ENCODE peak calls at places on chromosomes 3 and 15, in five cellular contexts. X is esophagus squamous epithelium, K is vagina, U is PC-3, I is psoas muscle. E is an unnamed sample.

GRCh38 chr15:70098461-70099166 is 897 bp upstream of the TLE3 start:
- DNase-seq in I (peak; percentile 68), X (no peak), U (peak; percentile 34), K (no peak), E (peak; percentile 47)

GRCh38 chr15:95609096-95609495 is 721.4 kb upstream of the NR2F2 start:
- DNase-seq in U (peak; percentile 31), I (no peak), K (no peak), X (no peak), E (no peak)

GRCh38 chr3:15851735-15852134 is 54.0 kb upstream of the ANKRD28 start:
- DNase-seq in K (no peak), U (no peak), I (no peak), X (no peak), E (no peak)

GRCh38 chr3:131036200-131036816 is 9.6 kb downstream of the NEK11 start:
- DNase-seq in U (peak; percentile 87), X (no peak), I (no peak), K (no peak), E (no peak)

GRCh38 chr3:61173685-61174084 is 77.6 kb downstream of the FHIT start:
- DNase-seq in X (no peak), I (no peak), K (no peak), U (peak; percentile 22), E (no peak)

GRCh38 chr3:161796780-161797179 is 300.2 kb downstream of the OTOL1 start:
- DNase-seq in U (no peak), K (no peak), X (no peak), I (no peak), E (no peak)

GRCh38 chr3:157123621-157124020 is 36.3 kb downstream of the CCNL1 start:
- DNase-seq in X (no peak), U (peak; percentile 35), I (no peak), K (no peak), E (no peak)

GRCh38 chr3:45988804-45989203 is 6.8 kb downstream of the FYCO1 start:
- DNase-seq in U (peak; percentile 88), I (no peak), K (no peak), X (no peak), E (no peak)

GRCh38 chr15:88032787-88033186 is 223.8 kb downstream of the NTRK3 start:
- DNase-seq in I (no peak), U (no peak), X (no peak), K (no peak), E (no peak)

GRCh38 chr15:63454812-63455211 is 49.6 kb upstream of the USP3 start:
- DNase-seq in X (no peak), K (no peak), U (no peak), I (no peak), E (no peak)

GRCh38 chr3:143092191-143092590 is 27.4 kb upstream of the CHST2 start:
- DNase-seq in K (no peak), U (no peak), X (no peak), I (no peak), E (no peak)

GRCh38 chr3:28388978-28389377 is 40.4 kb upstream of the AZI2 start:
- DNase-seq in I (no peak), X (no peak), U (no peak), K (no peak), E (no peak)

GRCh38 chr3:83065861-83066260 is 1304.4 kb upstream of the GBE1 start:
- DNase-seq in I (no peak), X (no peak), U (peak; percentile 53), K (no peak), E (no peak)

GRCh38 chr3:119817964-119818363 is 36.1 kb downstream of the NR1I2 start:
- DNase-seq in U (no peak), K (no peak), X (no peak), I (no peak), E (no peak)

GRCh38 chr15:64137226-64137833 is 14.2 kb upstream of the SNX22 start:
- DNase-seq in X (no peak), K (no peak), I (no peak), U (no peak), E (no peak)

GRCh38 chr3:59482001-59482400 is 432.2 kb upstream of the CFAP20DC start:
- DNase-seq in X (no peak), I (no peak), K (no peak), U (peak; percentile 87), E (no peak)

GRCh38 chr15:73631915-73632669 is 1.1 kb downstream of the NPTN start:
- DNase-seq in U (peak; percentile 49), K (no peak), I (no peak), X (no peak), E (peak; percentile 11)

GRCh38 chr3:149547413-149547812 is 72.9 kb downstream of the TM4SF4 start:
- DNase-seq in K (no peak), I (peak; percentile 77), X (no peak), U (no peak), E (no peak)
- H3K4me3 ChIP-seq in K (no peak overlapping the region), I (no peak overlapping the region), X (no peak overlapping the region), U (no peak overlapping the region), E (no peak overlapping the region)

GRCh38 chr3:124985358-124985757 is 50.8 kb upstream of the MUC13 start:
- DNase-seq in K (no peak), X (no peak), U (peak; percentile 70), I (no peak), E (no peak)
- H3K4me1 ChIP-seq in K (peaks cover 14% of the 10 kb centered on the region), X (no peaks in the 10 kb centered on the region), U (peaks cover 25% of the 10 kb centered on the region), I (no peaks in the 10 kb centered on the region), E (no peaks in the 10 kb centered on the region)

GRCh38 chr3:14123308-14124222 is 1.1 kb downstream of the CHCHD4 start:
- DNase-seq in I (no peak), X (no peak), U (peak; percentile 57), K (peak; percentile 87), E (no peak)
- H3K27ac ChIP-seq in I (peak overlapping the region; percentile 97), X (peak overlapping the region; percentile 96), U (peak overlapping the region; percentile 55), K (peak overlapping the region; percentile 94), E (peak overlapping the region; percentile 94)

GRCh38 chr3:183447206-183448001 is 19.0 kb upstream of the MCF2L2 start:
- DNase-seq in U (peak; percentile 90), I (peak; percentile 84), K (no peak), X (peak; percentile 29), E (peak; percentile 84)

GRCh38 chr3:183446838-183447205 is 18.4 kb upstream of the MCF2L2 start:
- DNase-seq in I (no peak), K (no peak), U (no peak), X (no peak), E (no peak)

GRCh38 chr3:183449791-183450190 is 21.4 kb upstream of the MCF2L2 start:
- DNase-seq in I (no peak), X (no peak), U (no peak), K (no peak), E (no peak)

GRCh38 chr3:183449391-183449790 is 21.0 kb upstream of the MCF2L2 start:
- DNase-seq in U (no peak), X (no peak), K (no peak), I (no peak), E (no peak)

DNA sequence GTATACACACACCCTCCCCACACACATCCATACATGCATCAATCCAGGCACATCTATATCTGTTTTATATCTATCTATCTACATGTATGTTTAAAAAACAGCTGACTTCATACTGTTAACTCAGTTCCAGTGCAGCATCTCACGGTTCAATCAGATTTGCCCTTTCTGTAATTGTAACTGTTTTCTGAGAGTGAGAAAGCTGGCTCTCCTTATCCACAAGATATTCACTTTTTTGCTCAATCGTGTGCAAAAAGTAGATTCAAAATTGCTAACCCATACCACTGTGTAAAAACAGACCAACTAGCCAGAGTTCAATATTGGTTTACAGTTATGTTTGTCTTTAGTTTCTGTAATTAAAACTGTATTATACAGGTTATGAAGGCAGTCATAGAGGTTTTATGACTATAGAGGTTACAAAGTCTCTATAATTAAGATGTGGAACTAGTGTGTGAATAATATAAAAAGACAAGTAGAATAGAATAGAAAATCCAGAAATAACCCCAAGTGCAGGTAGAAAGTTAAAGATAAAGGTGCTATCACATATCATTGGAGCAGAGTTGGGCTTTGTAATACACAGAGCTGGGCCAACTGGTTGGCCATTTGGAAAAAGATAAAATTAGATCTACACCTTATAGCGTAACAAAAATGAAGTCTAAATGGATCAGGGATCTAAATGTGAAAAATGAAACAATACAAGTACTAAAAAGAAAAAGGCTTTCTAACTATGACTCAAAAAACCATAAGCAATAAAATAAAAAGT is 20.1 kb upstream of the MCF2L2 start:
- DNase-seq in I (no peak), K (no peak), U (no peak), X (no peak), E (no peak)
- H3K4me3 ChIP-seq in I (peak overlapping the region; percentile 91), K (peak overlapping the region; percentile 69), U (peak overlapping the region; percentile 99), X (peak overlapping the region; percentile 76), E (no peak overlapping the region)

GRCh38 chr15:75328493-75329314 is 7.2 kb upstream of the COMMD4 start:
- DNase-seq in X (no peak), U (no peak), K (no peak), I (no peak), E (no peak)
- H3K4me1 ChIP-seq in X (no peaks in the 10 kb centered on the region), U (no peaks in the 10 kb centered on the region), K (no peaks in the 10 kb centered on the region), I (no peaks in the 10 kb centered on the region), E (no peaks in the 10 kb centered on the region)

DNA sequence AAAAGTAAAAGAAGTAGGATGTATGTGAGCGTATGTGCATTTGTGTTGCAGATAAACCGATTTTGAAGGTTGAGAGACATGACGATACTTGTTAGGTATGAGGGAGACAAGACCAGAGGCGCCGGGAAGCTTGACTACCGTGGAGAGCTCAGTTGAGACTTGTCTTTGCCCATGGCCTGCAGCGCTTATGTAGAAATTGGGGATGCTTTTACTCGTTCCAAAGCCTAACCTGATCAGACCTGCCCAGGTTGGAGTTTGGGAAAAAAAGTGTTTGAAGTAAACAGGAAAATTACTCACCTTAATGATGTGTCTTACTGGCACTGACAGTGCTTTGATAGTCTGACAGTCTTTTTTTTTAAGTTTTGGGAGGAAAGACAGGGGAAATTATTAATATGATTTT is 202.8 kb downstream of the TP63 start:
- DNase-seq in U (no peak), K (peak; percentile 92), X (peak; percentile 4), I (no peak), E (no peak)
- H3K27ac ChIP-seq in U (no peak overlapping the region), K (peak overlapping the region; percentile 32), X (no peak overlapping the region), I (no peak overlapping the region), E (no peak overlapping the region)

DNA sequence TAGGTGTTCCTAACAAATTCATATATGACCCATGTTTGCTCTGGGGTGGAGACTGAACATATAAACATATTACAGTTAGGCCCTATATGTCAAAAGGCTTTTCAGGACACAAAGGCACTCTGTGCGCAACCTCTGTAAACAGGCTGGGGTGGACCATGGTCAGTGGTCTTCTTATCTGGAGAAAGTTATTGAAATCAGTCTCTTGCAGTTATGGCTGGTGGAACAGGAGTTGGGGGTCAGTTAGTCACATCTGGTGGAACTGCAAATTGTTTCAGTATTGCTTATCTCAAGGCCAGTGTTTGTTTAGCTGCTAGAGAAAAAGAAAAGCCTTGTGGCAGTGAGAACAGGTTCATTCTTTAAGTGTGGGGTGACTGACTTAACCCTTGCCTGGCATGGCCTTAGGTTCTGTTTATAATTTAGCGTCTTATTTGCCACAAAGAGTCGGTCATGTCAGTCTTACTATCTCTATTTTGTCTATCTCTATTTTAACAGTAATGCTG is 5.9 kb upstream of the GP9 start:
- DNase-seq in I (no peak), K (no peak), U (no peak), X (no peak), E (peak; percentile 49)
- H3K4me3 ChIP-seq in I (no peak overlapping the region), K (no peak overlapping the region), U (no peak overlapping the region), X (no peak overlapping the region), E (no peak overlapping the region)

DNA sequence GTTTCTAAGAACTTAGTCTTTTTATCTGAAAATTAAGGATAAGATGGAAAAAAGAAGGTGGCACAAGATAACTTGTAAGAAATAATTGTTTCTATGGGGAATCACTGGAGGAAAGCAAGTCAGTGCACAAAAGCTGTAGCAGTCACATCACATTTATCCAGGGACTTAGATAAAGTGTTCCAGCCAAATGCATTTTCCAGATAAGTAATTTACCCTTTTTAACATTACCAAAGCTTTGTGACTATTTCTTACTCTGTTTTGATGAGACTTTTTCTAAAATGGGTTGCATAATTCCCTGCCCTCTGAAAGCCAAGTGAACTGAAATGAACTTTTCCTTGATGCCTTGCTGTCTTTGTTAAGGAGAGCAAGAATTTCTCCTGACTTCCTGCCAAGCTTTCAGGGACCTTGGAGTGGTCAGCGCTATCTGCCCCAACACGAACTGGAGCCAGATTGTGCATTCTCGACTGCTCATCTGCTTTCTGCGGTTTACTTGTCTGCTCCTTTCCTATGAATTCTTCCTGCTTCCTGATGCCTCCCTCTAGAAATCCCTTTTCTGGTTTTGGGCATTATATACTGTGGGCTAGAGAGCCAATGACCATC is 34.9 kb downstream of the EIF4E3 start:
- DNase-seq in X (no peak), K (no peak), I (peak; percentile 30), U (no peak), E (no peak)
- H3K4me1 ChIP-seq in X (peaks cover 6% of the 10 kb centered on the region), K (peaks cover 33% of the 10 kb centered on the region), I (peaks cover 5% of the 10 kb centered on the region), U (peaks cover 14% of the 10 kb centered on the region), E (peaks cover 49% of the 10 kb centered on the region)

E was measured in pancreas.